ENCODE peak calls at places on chromosome 6, in seven cellular contexts. B is T-helper 22 cell; E is MCF 10A; Y is uterus; H is stimulated activated CD4-positive, alpha-beta T cell treated with anti-CD3 and anti-CD28 coated beads, Interleukin-4, amount 100 ng/mL, for 24 hours; W is GM10248; K is neural crest cell. S is an unnamed sample.

GRCh38 chr6:144310761-144311160 is 25.6 kb downstream of the UTRN start:
- DNase-seq in B (no peak), K (no peak), Y (no peak), W (no peak), H (no peak), E (no peak), S (no peak)

GRCh38 chr6:66376021-66376420 is 669.0 kb upstream of the EYS start:
- DNase-seq in K (no peak), B (no peak), H (no peak), W (no peak), Y (no peak), E (peak; percentile 52), S (no peak)

GRCh38 chr6:75892384-75892783 is 143.3 kb downstream of the MYO6 start:
- DNase-seq in Y (no peak), H (no peak), E (no peak), B (no peak), W (no peak), K (no peak), S (no peak)

GRCh38 chr6:84284428-84285033 is 57.1 kb upstream of the CEP162 start:
- DNase-seq in H (no peak), W (peak; percentile 12), K (no peak), E (peak; percentile 11), B (no peak), Y (no peak), S (no peak)

GRCh38 chr6:80540700-80541099 is 434.2 kb downstream of the BCKDHB start:
- DNase-seq in K (no peak), E (no peak), B (no peak), W (no peak), Y (no peak), H (no peak), S (no peak)

GRCh38 chr6:28258877-28259777 is at the start of gene NKAPL:
- DNase-seq in W (peak; percentile 70), K (no peak), B (no peak), E (no peak), Y (peak; percentile 71), H (peak; percentile 63), S (no peak)

GRCh38 chr6:14382381-14383236 is 265.0 kb downstream of the CD83 start:
- DNase-seq in K (no peak), E (no peak), B (no peak), Y (no peak), H (no peak), W (no peak), S (no peak)

GRCh38 chr6:43129434-43130194 is 41.5 kb upstream of the SRF start:
- DNase-seq in W (peak; percentile 46), H (no peak), K (no peak), E (peak; percentile 65), B (no peak), Y (no peak), S (no peak)

GRCh38 chr6:169559001-169559441 is 142.8 kb downstream of the WDR27 start:
- DNase-seq in E (no peak), Y (no peak), B (no peak), K (no peak), H (no peak), W (no peak), S (no peak)

GRCh38 chr6:15132854-15133670 is 112.8 kb upstream of the JARID2 start:
- DNase-seq in E (peak; percentile 100), H (no peak), W (no peak), B (no peak), K (no peak), Y (peak; percentile 36), S (peak; percentile 27)

GRCh38 chr6:21061892-21062291 is 527.6 kb downstream of the CDKAL1 start:
- DNase-seq in E (peak; percentile 8), H (no peak), B (no peak), Y (no peak), W (no peak), K (no peak), S (no peak)

GRCh38 chr6:9095671-9096260 is 660.4 kb upstream of the SLC35B3 start:
- DNase-seq in K (peak; percentile 51), W (no peak), B (no peak), H (no peak), Y (no peak), E (no peak), S (no peak)

GRCh38 chr6:109455161-109455501 is 441 bp downstream of the MICAL1 start:
- DNase-seq in W (peak; percentile 52), B (no peak), E (no peak), Y (no peak), H (no peak), K (peak; percentile 46), S (no peak)

GRCh38 chr6:99099243-99099642 is 151.5 kb upstream of the FBXL4 start:
- DNase-seq in E (no peak), K (no peak), W (no peak), Y (no peak), H (no peak), B (no peak), S (no peak)

GRCh38 chr6:83928286-83928685 is 68.8 kb downstream of the CYB5R4 start:
- DNase-seq in W (no peak), E (no peak), B (no peak), H (no peak), Y (no peak), K (no peak), S (no peak)

GRCh38 chr6:111605100-111605748 is 454 bp downstream of the TRAF3IP2 start:
- DNase-seq in H (peak; percentile 14), W (peak; percentile 48), E (peak; percentile 88), B (no peak), Y (peak; percentile 92), K (peak; percentile 13), S (no peak)